ENCODE peak calls at places on chromosomes 7 and 10, in eight cellular contexts. Q is Ammon's horn; R is NCI-H226; E is substantia nigra; O is A549; D is MCF 10A; P is lung microvascular endothelial cell; F is activated CD4-positive, CD25-positive, alpha-beta regulatory T cell. Z is an unnamed sample.

GRCh38 chr7:129948338-129948737 is 4.4 kb downstream of the UBE2H start:
- DNase-seq in Q (no peak), R (no peak), E (no peak), O (no peak), D (no peak), P (no peak), F (no peak), Z (no peak)

GRCh38 chr10:95360122-95360715 is 69.4 kb upstream of the PDLIM1 start:
- DNase-seq in Q (no peak), R (peak), E (no peak), O (no peak), D (peak), P (peak), F (no peak), Z (peak)

GRCh38 chr7:50140688-50141087 is 47.6 kb upstream of the ZPBP start:
- DNase-seq in Q (no peak), R (no peak), E (no peak), O (no peak), D (no peak), P (no peak), F (no peak), Z (no peak)

GRCh38 chr7:22853674-22854157 is 31.1 kb upstream of the TOMM7 start:
- DNase-seq in Q (peak), R (no peak), E (no peak), O (peak), D (peak), P (no peak), F (peak), Z (peak)

GRCh38 chr7:43135129-43135528 is 22.7 kb downstream of the HECW1 start:
- DNase-seq in Q (no peak), R (peak), E (no peak), O (no peak), D (peak), P (no peak), F (no peak), Z (no peak)

GRCh38 chr7:44638611-44639557 is 32.5 kb downstream of the OGDH start:
- DNase-seq in Q (peak), R (peak), E (no peak), O (peak), D (peak), P (peak), F (peak), Z (no peak)

GRCh38 chr10:5862360-5862929 is 27.2 kb downstream of the ANKRD16 start:
- DNase-seq in Q (no peak), R (no peak), E (no peak), O (no peak), D (no peak), P (no peak), F (no peak), Z (no peak)

GRCh38 chr7:45151131-45151684 is 6.4 kb upstream of the RAMP3 start:
- DNase-seq in Q (no peak), R (no peak), E (no peak), O (no peak), D (no peak), P (no peak), F (no peak), Z (no peak)

GRCh38 chr7:124924906-124925305 is 4.7 kb downstream of the POT1 start:
- DNase-seq in Q (no peak), R (no peak), E (no peak), O (no peak), D (no peak), P (no peak), F (no peak), Z (no peak)

GRCh38 chr7:70612811-70613210 is 519.1 kb upstream of the GALNT17 start:
- DNase-seq in Q (no peak), R (no peak), E (no peak), O (no peak), D (no peak), P (no peak), F (no peak), Z (peak)

GRCh38 chr7:28149291-28150101 is 31.1 kb downstream of the JAZF1 start:
- DNase-seq in Q (no peak), R (no peak), E (no peak), O (no peak), D (peak), P (no peak), F (no peak), Z (no peak)

GRCh38 chr7:151367304-151367703 is 25.7 kb downstream of the NUB1 start:
- DNase-seq in Q (no peak), R (no peak), E (no peak), O (no peak), D (no peak), P (no peak), F (no peak), Z (no peak)

GRCh38 chr7:100432621-100433275 is 3.1 kb downstream of the MEPCE start:
- DNase-seq in Q (no peak), R (no peak), E (no peak), O (no peak), D (no peak), P (no peak), F (no peak), Z (no peak)

GRCh38 chr10:115065731-115066130 is 27.4 kb upstream of the ATRNL1 start:
- DNase-seq in Q (no peak), R (no peak), E (no peak), O (no peak), D (no peak), P (no peak), F (no peak), Z (no peak)

GRCh38 chr7:129122086-129122750 is 22.3 kb upstream of the TSPAN33 start:
- DNase-seq in Q (no peak), R (no peak), E (no peak), O (no peak), D (no peak), P (no peak), F (no peak), Z (no peak)

GRCh38 chr7:157480651-157481050 is 143.8 kb downstream of the DNAJB6 start:
- DNase-seq in Q (no peak), R (no peak), E (no peak), O (no peak), D (no peak), P (no peak), F (no peak), Z (no peak)

GRCh38 chr7:92709912-92710311 is 119.7 kb upstream of the FAM133B start:
- DNase-seq in Q (no peak), R (no peak), E (no peak), O (no peak), D (no peak), P (no peak), F (no peak), Z (no peak)

GRCh38 chr10:33487014-33487776 is 152.7 kb upstream of the NRP1 start:
- DNase-seq in Q (no peak), R (no peak), E (no peak), O (no peak), D (no peak), P (peak), F (no peak), Z (peak)

GRCh38 chr10:3071405-3072198 is 4.3 kb downstream of the PFKP start:
- DNase-seq in Q (no peak), R (peak), E (no peak), O (peak), D (peak), P (peak), F (no peak), Z (no peak)

GRCh38 chr7:154302380-154302779 is 250.2 kb downstream of the DPP6 start:
- DNase-seq in Q (no peak), R (no peak), E (no peak), O (no peak), D (no peak), P (no peak), F (no peak), Z (peak)

GRCh38 chr10:3874988-3875841 is 90.2 kb upstream of the KLF6 start:
- DNase-seq in Q (peak), R (no peak), E (no peak), O (no peak), D (no peak), P (no peak), F (no peak), Z (peak)

GRCh38 chr10:16989826-16990293 is 139.8 kb downstream of the CUBN start:
- DNase-seq in Q (no peak), R (no peak), E (no peak), O (no peak), D (no peak), P (no peak), F (no peak), Z (no peak)

GRCh38 chr10:129319934-129320333 is 147.1 kb upstream of the MGMT start:
- DNase-seq in Q (no peak), R (no peak), E (no peak), O (no peak), D (peak), P (no peak), F (no peak), Z (no peak)

GRCh38 chr7:106609416-106609815 is 51.5 kb downstream of the CCDC71L start:
- DNase-seq in Q (no peak), R (peak), E (no peak), O (no peak), D (peak), P (peak), F (no peak), Z (no peak)

GRCh38 chr7:105690286-105690915 is 109.1 kb upstream of the EFCAB10 start:
- DNase-seq in Q (no peak), R (no peak), E (no peak), O (no peak), D (no peak), P (no peak), F (no peak), Z (no peak)

GRCh38 chr7:96949766-96950165 is 55.6 kb upstream of the DLX6 start:
- DNase-seq in Q (peak), R (peak), E (no peak), O (no peak), D (peak), P (peak), F (no peak), Z (no peak)

Z was measured in NCI-H146.